ENCODE peak calls at places on chromosomes 2 and 18, in ten cellular contexts. U, K, L, V, N, D, W, X, O and T are unnamed samples. For H3K9me3, the result is how much of the 10 kb centered on the place peaks cover.

GRCh38 chr2:233141888-233142287 is 81.7 kb downstream of the INPP5D start:
- DNase-seq in U (no peak), K (no peak), L (no peak), V (no peak), N (no peak), D (no peak), W (no peak), X (peak), O (no peak), T (no peak)

GRCh38 chr2:72134997-72135800 is 12.5 kb downstream of the CYP26B1 start:
- DNase-seq in U (no peak), K (no peak), L (no peak), V (no peak), N (no peak), D (peak), W (peak), X (no peak), O (peak), T (no peak)

GRCh38 chr2:71686781-71687180 is 233.4 kb downstream of the DYSF start:
- DNase-seq in U (no peak), K (no peak), L (no peak), V (no peak), N (no peak), D (peak), W (peak), X (no peak), O (no peak), T (no peak)

GRCh38 chr18:79574938-79575525 is 104.6 kb upstream of the CTDP1 start:
- DNase-seq in U (no peak), K (no peak), L (no peak), V (no peak), N (no peak), D (peak), W (no peak), X (no peak), O (peak), T (no peak)

GRCh38 chr2:127217470-127218325 is 2.4 kb downstream of the CYP27C1 start:
- DNase-seq in U (no peak), K (no peak), L (no peak), V (no peak), N (peak), D (peak), W (no peak), X (no peak), O (no peak), T (no peak)

GRCh38 chr2:33056170-33056569 is 109.4 kb downstream of the LTBP1 start:
- DNase-seq in U (no peak), K (no peak), L (no peak), V (no peak), N (no peak), D (no peak), W (no peak), X (no peak), O (no peak), T (no peak)

GRCh38 chr18:75161629-75162028 is 47.3 kb downstream of the PTGR3 start:
- DNase-seq in U (no peak), K (peak), L (no peak), V (no peak), N (peak), D (no peak), W (no peak), X (no peak), O (no peak), T (no peak)

GRCh38 chr18:35695803-35696202 is 114.3 kb downstream of the GALNT1 start:
- DNase-seq in U (no peak), K (no peak), L (no peak), V (no peak), N (no peak), D (no peak), W (peak), X (no peak), O (peak), T (peak)

GRCh38 chr2:187509667-187510417 is 44.4 kb downstream of the TFPI start:
- DNase-seq in U (no peak), K (no peak), L (no peak), V (no peak), N (no peak), D (no peak), W (no peak), X (no peak), O (no peak), T (no peak)

GRCh38 chr2:170362895-170363582 is 185.1 kb downstream of the MYO3B start:
- DNase-seq in U (no peak), K (peak), L (no peak), V (no peak), N (no peak), D (no peak), W (no peak), X (no peak), O (no peak), T (no peak)

GRCh38 chr2:166764216-166764615 is 124.1 kb upstream of the XIRP2 start:
- DNase-seq in U (no peak), K (no peak), L (no peak), V (peak), N (no peak), D (no peak), W (no peak), X (no peak), O (no peak), T (no peak)

GRCh38 chr2:130387071-130387400 is 31.2 kb downstream of the PTPN18 start:
- DNase-seq in U (no peak), K (peak), L (no peak), V (no peak), N (no peak), D (no peak), W (no peak), X (no peak), O (no peak), T (no peak)

GRCh38 chr2:133817680-133818566 is 249.7 kb upstream of the NCKAP5 start:
- DNase-seq in U (peak), K (no peak), L (no peak), V (no peak), N (peak), D (no peak), W (no peak), X (no peak), O (no peak), T (no peak)

GRCh38 chr18:28725876-28726275 is 548.9 kb upstream of the CDH2 start:
- DNase-seq in U (peak), K (no peak), L (no peak), V (no peak), N (peak), D (no peak), W (no peak), X (no peak), O (no peak), T (no peak)

GRCh38 chr2:235030126-235030525 is 78.3 kb downstream of the SH3BP4 start:
- DNase-seq in U (no peak), K (no peak), L (no peak), V (no peak), N (no peak), D (no peak), W (peak), X (no peak), O (no peak), T (no peak)

GRCh38 chr2:146874260-146874658 is 970.6 kb upstream of the ACVR2A start:
- DNase-seq in U (no peak), K (no peak), L (no peak), V (no peak), N (peak), D (no peak), W (no peak), X (no peak), O (no peak), T (no peak)

GRCh38 chr2:133247613-133248012 is 320.6 kb downstream of the NCKAP5 start:
- DNase-seq in U (peak), K (peak), L (no peak), V (no peak), N (no peak), D (no peak), W (no peak), X (no peak), O (no peak), T (no peak)

GRCh38 chr18:61402761-61403160 is 69.5 kb downstream of the CDH20 start:
- DNase-seq in U (no peak), K (no peak), L (no peak), V (no peak), N (no peak), D (no peak), W (no peak), X (no peak), O (no peak), T (no peak)

GRCh38 chr18:23849141-23849540 is 159.9 kb downstream of the LAMA3 start:
- DNase-seq in U (no peak), K (no peak), L (no peak), V (no peak), N (no peak), D (no peak), W (no peak), X (no peak), O (no peak), T (no peak)

GRCh38 chr2:39954346-39954745 is 175.3 kb upstream of the THUMPD2 start:
- DNase-seq in U (peak), K (no peak), L (no peak), V (no peak), N (peak), D (no peak), W (no peak), X (no peak), O (no peak), T (no peak)

GRCh38 chr2:70964596-70965386 is 13.6 kb upstream of the ANKRD53 start:
- DNase-seq in U (peak), K (peak), L (peak), V (peak), N (peak), D (no peak), W (peak), X (peak), O (peak), T (peak)

GRCh38 chr18:76860411-76860810 is 38.1 kb downstream of the ZNF236 start:
- DNase-seq in U (no peak), K (no peak), L (no peak), V (no peak), N (peak), D (no peak), W (no peak), X (no peak), O (no peak), T (no peak)

GRCh38 chr2:103132536-103133217 is 370.8 kb downstream of the TMEM182 start:
- DNase-seq in U (no peak), K (no peak), L (no peak), V (no peak), N (no peak), D (no peak), W (no peak), X (no peak), O (no peak), T (no peak)

GRCh38 chr2:174691203-174691779 is 73.0 kb downstream of the CHRNA1 start:
- DNase-seq in U (no peak), K (no peak), L (no peak), V (no peak), N (no peak), D (no peak), W (no peak), X (no peak), O (no peak), T (no peak)

GRCh38 chr2:47070920-47071824 is 83.9 kb downstream of the STPG4 start:
- DNase-seq in U (peak), K (peak), L (peak), V (no peak), N (peak), D (peak), W (peak), X (no peak), O (peak), T (peak)

GRCh38 chr2:225740086-225740485 is 340.6 kb downstream of the NYAP2 start:
- DNase-seq in U (peak), K (no peak), L (no peak), V (no peak), N (no peak), D (no peak), W (no peak), X (no peak), O (no peak), T (no peak)

GRCh38 chr2:37156071-37156856 is 516 bp downstream of the EIF2AK2 start:
- DNase-seq in U (peak), K (peak), L (peak), V (peak), N (peak), D (no peak), W (no peak), X (peak), O (no peak), T (peak)

GRCh38 chr2:64524604-64525322 is 635 bp downstream of the AFTPH start:
- DNase-seq in U (peak), K (peak), L (no peak), V (peak), N (peak), D (peak), W (no peak), X (peak), O (no peak), T (no peak)

GRCh38 chr18:32425466-32425865 is 45.2 kb downstream of the GAREM1 start:
- DNase-seq in U (peak), K (no peak), L (no peak), V (no peak), N (peak), D (no peak), W (no peak), X (no peak), O (no peak), T (no peak)

GRCh38 chr2:224646242-224646846 is 61.2 kb upstream of the CUL3 start:
- DNase-seq in U (peak), K (peak), L (no peak), V (peak), N (no peak), D (no peak), W (no peak), X (peak), O (no peak), T (no peak)

GRCh38 chr18:46334200-46334553 is 230.0 kb downstream of the HAUS1 start:
- DNase-seq in U (no peak), K (no peak), L (no peak), V (no peak), N (no peak), D (no peak), W (no peak), X (no peak), O (no peak), T (no peak)

GRCh38 chr2:68709421-68709911 is 25.1 kb upstream of the ARHGAP25 start:
- DNase-seq in U (peak), K (peak), L (no peak), V (peak), N (peak), D (no peak), W (no peak), X (peak), O (no peak), T (no peak)

GRCh38 chr2:140657657-140658056 is 1473.2 kb downstream of the LRP1B start:
- DNase-seq in U (peak), K (no peak), L (no peak), V (no peak), N (peak), D (no peak), W (no peak), X (no peak), O (no peak), T (no peak)

GRCh38 chr2:126786765-126787164 is 111.9 kb upstream of the TEX51 start:
- DNase-seq in U (no peak), K (no peak), L (no peak), V (no peak), N (no peak), D (no peak), W (no peak), X (no peak), O (no peak), T (no peak)

GRCh38 chr2:18171191-18172139 is 293.0 kb downstream of the KCNS3 start:
- DNase-seq in U (peak), K (no peak), L (no peak), V (no peak), N (peak), D (no peak), W (no peak), X (no peak), O (no peak), T (no peak)

GRCh38 chr2:190283783-190284182 is 35.8 kb downstream of the HIBCH start:
- DNase-seq in U (peak), K (no peak), L (no peak), V (no peak), N (peak), D (no peak), W (no peak), X (no peak), O (no peak), T (no peak)

GRCh38 chr2:95332036-95332435 is 34.9 kb downstream of the KCNIP3 start:
- DNase-seq in U (no peak), K (no peak), L (no peak), V (no peak), N (no peak), D (peak), W (peak), X (no peak), O (peak), T (no peak)
- H3K9me3 ChIP-seq in U (under half), K (under half), L (under half), V (under half), N (under half), D (under half), W (under half), X (under half), O (under half), T (under half)

DNA sequence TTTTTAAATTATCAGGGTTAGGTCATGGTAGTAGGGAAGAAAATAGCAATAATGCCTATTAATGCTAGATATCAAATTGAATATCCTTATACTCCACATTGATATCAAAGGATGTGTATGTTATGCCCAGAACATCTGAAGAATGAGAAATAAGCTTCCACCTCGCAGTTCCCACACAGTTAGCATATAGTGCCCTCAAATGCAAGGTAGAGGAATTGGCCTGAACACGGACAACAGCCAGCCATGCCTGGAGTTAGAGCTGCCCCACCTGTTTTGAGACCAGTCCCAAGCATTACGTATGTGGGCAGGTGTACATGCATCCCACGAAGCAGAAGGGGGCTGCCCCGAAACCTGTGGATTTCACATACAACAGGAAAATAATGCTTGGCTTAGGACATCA is 79.6 kb downstream of the SUMO1 start:
- DNase-seq in U (peak), K (no peak), L (no peak), V (no peak), N (no peak), D (no peak), W (no peak), X (no peak), O (no peak), T (no peak)
- TF ChIP-seq CTCF in U (peak), K (peak), L (no peak), V (peak), N (no peak), D (no peak), W (no peak), X (peak), O (no peak), T (no peak)

DNA sequence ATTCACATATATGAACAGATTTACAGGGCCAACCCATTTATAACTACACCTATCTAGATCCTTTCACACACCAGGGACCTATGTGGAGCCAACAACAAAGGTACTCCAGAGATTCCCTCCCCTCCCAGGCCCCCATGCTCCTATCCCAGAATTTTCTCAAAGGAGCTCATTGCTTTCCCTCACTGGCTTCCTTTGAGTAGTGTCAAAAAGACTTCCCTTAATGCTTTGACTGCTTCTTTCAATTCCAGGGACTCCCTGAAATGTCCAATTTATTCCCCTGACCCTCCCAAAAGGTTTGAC is 46.6 kb downstream of the IKZF2 start:
- DNase-seq in U (no peak), K (no peak), L (no peak), V (no peak), N (no peak), D (no peak), W (no peak), X (no peak), O (no peak), T (no peak)
- H3K4me3 ChIP-seq in U (no peak), K (no peak), L (no peak), V (no peak), N (no peak), D (no peak), W (no peak), X (no peak), O (no peak), T (no peak)

GRCh38 chr18:70333757-70334156 is 44.9 kb downstream of the SOCS6 start:
- DNase-seq in U (peak), K (no peak), L (no peak), V (no peak), N (peak), D (no peak), W (no peak), X (no peak), O (no peak), T (no peak)

GRCh38 chr18:70334264-70334663 is 45.4 kb downstream of the SOCS6 start:
- DNase-seq in U (no peak), K (no peak), L (no peak), V (no peak), N (no peak), D (no peak), W (no peak), X (no peak), O (no peak), T (no peak)

GRCh38 chr18:70337139-70337972 is 48.5 kb downstream of the SOCS6 start:
- DNase-seq in U (peak), K (no peak), L (no peak), V (peak), N (peak), D (no peak), W (no peak), X (peak), O (no peak), T (no peak)

GRCh38 chr18:70334728-70335329 is 46.0 kb downstream of the SOCS6 start:
- DNase-seq in U (no peak), K (no peak), L (no peak), V (no peak), N (no peak), D (no peak), W (no peak), X (no peak), O (peak), T (no peak)

DNA sequence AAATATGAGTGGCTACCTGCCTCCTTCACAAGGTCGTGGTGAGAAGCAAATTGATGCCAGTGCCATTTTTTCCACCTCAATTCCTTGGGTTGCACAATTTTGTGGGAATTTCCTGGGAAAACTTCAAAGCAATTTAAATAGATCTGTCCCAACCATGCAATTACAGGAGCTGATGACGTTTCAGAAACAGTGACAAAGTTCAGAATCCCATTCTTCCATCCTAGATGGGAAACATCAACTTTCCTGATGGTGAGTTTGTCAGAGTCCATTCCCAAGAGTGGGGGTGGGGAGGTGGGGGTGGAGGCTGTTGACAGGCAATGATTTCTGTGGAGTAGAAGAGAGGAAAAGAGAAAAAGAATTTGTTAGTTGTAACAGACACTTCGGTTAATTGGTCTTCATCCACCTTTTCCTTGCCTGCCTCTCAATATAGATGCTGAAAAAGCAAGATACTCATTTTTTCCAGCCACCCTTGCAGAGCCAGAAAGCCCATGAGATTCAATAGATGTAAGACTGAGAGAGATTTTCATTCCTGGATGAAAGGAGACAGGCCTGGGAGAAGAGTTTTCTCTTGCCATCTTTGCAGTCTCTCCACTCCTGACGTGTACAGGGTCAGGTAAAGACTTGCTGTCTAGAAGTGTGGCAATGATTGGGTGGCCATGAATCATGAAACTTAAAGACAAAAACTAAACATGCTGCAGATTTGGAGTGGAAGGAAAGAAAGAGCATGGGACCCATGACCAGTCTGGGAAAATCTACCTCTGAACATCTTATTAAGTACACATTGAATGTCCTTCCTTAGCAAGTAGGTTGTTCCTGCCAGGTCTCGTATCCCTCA is 47.3 kb downstream of the SOCS6 start:
- DNase-seq in U (no peak), K (no peak), L (no peak), V (no peak), N (no peak), D (no peak), W (no peak), X (no peak), O (no peak), T (no peak)
- H3K9me3 ChIP-seq in U (under half), K (under half), L (under half), V (under half), N (under half), D (under half), W (under half), X (under half), O (under half), T (under half)